ENCODE peak calls at places on chromosome 21, in seven cellular contexts. One of them, this sample, is unnamed.

GRCh38 chr21:40707271-40707670 is 139.7 kb downstream of the DSCAM start:
- DNase-seq in activated CD8-positive, alpha-beta memory T cell treated with anti-CD3 and anti-CD28 coated beads for 24 hours: no peak
- DNase-seq in HS-5: no peak
- DNase-seq in NCI-H510A treated with DMSO at 0.1 percent for 48 hours: no peak
- DNase-seq in heart left ventricle: no peak
- DNase-seq in substantia nigra: no peak
- DNase-seq in amygdala: no peak
- DNase-seq in this sample: no peak

GRCh38 chr21:43954896-43955295 is 57.2 kb upstream of the TRAPPC10 start:
- DNase-seq in activated CD8-positive, alpha-beta memory T cell treated with anti-CD3 and anti-CD28 coated beads for 24 hours: no peak
- DNase-seq in HS-5: no peak
- DNase-seq in NCI-H510A treated with DMSO at 0.1 percent for 48 hours: no peak
- DNase-seq in heart left ventricle: no peak
- DNase-seq in substantia nigra: no peak
- DNase-seq in amygdala: no peak
- DNase-seq in this sample: no peak

GRCh38 chr21:36120304-36120902 is 14.5 kb upstream of the CBR3 start:
- DNase-seq in activated CD8-positive, alpha-beta memory T cell treated with anti-CD3 and anti-CD28 coated beads for 24 hours: no peak
- DNase-seq in HS-5: no peak
- DNase-seq in NCI-H510A treated with DMSO at 0.1 percent for 48 hours: no peak
- DNase-seq in heart left ventricle: peak
- DNase-seq in substantia nigra: no peak
- DNase-seq in amygdala: no peak
- DNase-seq in this sample: peak

GRCh38 chr21:8988696-8989095 is 1532.7 kb upstream of the TPTE start:
- DNase-seq in activated CD8-positive, alpha-beta memory T cell treated with anti-CD3 and anti-CD28 coated beads for 24 hours: no peak
- DNase-seq in HS-5: no peak
- DNase-seq in NCI-H510A treated with DMSO at 0.1 percent for 48 hours: peak
- DNase-seq in heart left ventricle: no peak
- DNase-seq in substantia nigra: no peak
- DNase-seq in amygdala: no peak
- DNase-seq in this sample: no peak

GRCh38 chr21:42760361-42760970 is 107.0 kb downstream of the PDE9A start:
- DNase-seq in activated CD8-positive, alpha-beta memory T cell treated with anti-CD3 and anti-CD28 coated beads for 24 hours: no peak
- DNase-seq in HS-5: no peak
- DNase-seq in NCI-H510A treated with DMSO at 0.1 percent for 48 hours: no peak
- DNase-seq in heart left ventricle: no peak
- DNase-seq in substantia nigra: no peak
- DNase-seq in amygdala: no peak
- DNase-seq in this sample: no peak

GRCh38 chr21:42853621-42854020 is 25.7 kb downstream of the WDR4 start:
- DNase-seq in activated CD8-positive, alpha-beta memory T cell treated with anti-CD3 and anti-CD28 coated beads for 24 hours: no peak
- DNase-seq in HS-5: no peak
- DNase-seq in NCI-H510A treated with DMSO at 0.1 percent for 48 hours: no peak
- DNase-seq in heart left ventricle: no peak
- DNase-seq in substantia nigra: no peak
- DNase-seq in amygdala: no peak
- DNase-seq in this sample: no peak

GRCh38 chr21:41899431-41900202 is 20.5 kb upstream of the PRDM15 start:
- DNase-seq in activated CD8-positive, alpha-beta memory T cell treated with anti-CD3 and anti-CD28 coated beads for 24 hours: peak
- DNase-seq in HS-5: no peak
- DNase-seq in NCI-H510A treated with DMSO at 0.1 percent for 48 hours: no peak
- DNase-seq in heart left ventricle: no peak
- DNase-seq in substantia nigra: no peak
- DNase-seq in amygdala: no peak
- DNase-seq in this sample: no peak

GRCh38 chr21:29822064-29822463 is 117.7 kb downstream of the GRIK1 start:
- DNase-seq in activated CD8-positive, alpha-beta memory T cell treated with anti-CD3 and anti-CD28 coated beads for 24 hours: no peak
- DNase-seq in HS-5: no peak
- DNase-seq in NCI-H510A treated with DMSO at 0.1 percent for 48 hours: no peak
- DNase-seq in heart left ventricle: no peak
- DNase-seq in substantia nigra: no peak
- DNase-seq in amygdala: no peak
- DNase-seq in this sample: no peak

GRCh38 chr21:31911138-31911907 is 38.5 kb downstream of the HUNK start:
- DNase-seq in activated CD8-positive, alpha-beta memory T cell treated with anti-CD3 and anti-CD28 coated beads for 24 hours: peak
- DNase-seq in HS-5: peak
- DNase-seq in NCI-H510A treated with DMSO at 0.1 percent for 48 hours: no peak
- DNase-seq in heart left ventricle: no peak
- DNase-seq in substantia nigra: no peak
- DNase-seq in amygdala: no peak
- DNase-seq in this sample: no peak

GRCh38 chr21:37496972-37497371 is 130.4 kb downstream of the DYRK1A start:
- DNase-seq in activated CD8-positive, alpha-beta memory T cell treated with anti-CD3 and anti-CD28 coated beads for 24 hours: no peak
- DNase-seq in HS-5: no peak
- DNase-seq in NCI-H510A treated with DMSO at 0.1 percent for 48 hours: no peak
- DNase-seq in heart left ventricle: no peak
- DNase-seq in substantia nigra: no peak
- DNase-seq in amygdala: no peak
- DNase-seq in this sample: no peak

GRCh38 chr21:28489197-28489596 is 503.5 kb downstream of the LTN1 start:
- DNase-seq in activated CD8-positive, alpha-beta memory T cell treated with anti-CD3 and anti-CD28 coated beads for 24 hours: no peak
- DNase-seq in HS-5: no peak
- DNase-seq in NCI-H510A treated with DMSO at 0.1 percent for 48 hours: no peak
- DNase-seq in heart left ventricle: no peak
- DNase-seq in substantia nigra: no peak
- DNase-seq in amygdala: no peak
- DNase-seq in this sample: no peak

GRCh38 chr21:35150562-35151226 is 101.6 kb upstream of the RUNX1 start:
- DNase-seq in activated CD8-positive, alpha-beta memory T cell treated with anti-CD3 and anti-CD28 coated beads for 24 hours: no peak
- DNase-seq in HS-5: no peak
- DNase-seq in NCI-H510A treated with DMSO at 0.1 percent for 48 hours: no peak
- DNase-seq in heart left ventricle: no peak
- DNase-seq in substantia nigra: no peak
- DNase-seq in amygdala: no peak
- DNase-seq in this sample: no peak

GRCh38 chr21:45580181-45580575 is 37.9 kb upstream of the SLC19A1 start:
- DNase-seq in activated CD8-positive, alpha-beta memory T cell treated with anti-CD3 and anti-CD28 coated beads for 24 hours: peak
- DNase-seq in HS-5: no peak
- DNase-seq in NCI-H510A treated with DMSO at 0.1 percent for 48 hours: no peak
- DNase-seq in heart left ventricle: no peak
- DNase-seq in substantia nigra: no peak
- DNase-seq in amygdala: no peak
- DNase-seq in this sample: peak

GRCh38 chr21:28426545-28426944 is 566.1 kb downstream of the LTN1 start:
- DNase-seq in activated CD8-positive, alpha-beta memory T cell treated with anti-CD3 and anti-CD28 coated beads for 24 hours: no peak
- DNase-seq in HS-5: no peak
- DNase-seq in NCI-H510A treated with DMSO at 0.1 percent for 48 hours: no peak
- DNase-seq in heart left ventricle: no peak
- DNase-seq in substantia nigra: no peak
- DNase-seq in amygdala: no peak
- DNase-seq in this sample: no peak

GRCh38 chr21:45491623-45492022 is 50.6 kb downstream of the SLC19A1 start:
- DNase-seq in activated CD8-positive, alpha-beta memory T cell treated with anti-CD3 and anti-CD28 coated beads for 24 hours: no peak
- DNase-seq in HS-5: no peak
- DNase-seq in NCI-H510A treated with DMSO at 0.1 percent for 48 hours: no peak
- DNase-seq in heart left ventricle: no peak
- DNase-seq in substantia nigra: no peak
- DNase-seq in amygdala: no peak
- DNase-seq in this sample: no peak

GRCh38 chr21:34768326-34768725 is 99.5 kb downstream of the CLIC6 start:
- DNase-seq in activated CD8-positive, alpha-beta memory T cell treated with anti-CD3 and anti-CD28 coated beads for 24 hours: no peak
- DNase-seq in HS-5: no peak
- DNase-seq in NCI-H510A treated with DMSO at 0.1 percent for 48 hours: no peak
- DNase-seq in heart left ventricle: no peak
- DNase-seq in substantia nigra: no peak
- DNase-seq in amygdala: no peak
- DNase-seq in this sample: no peak

GRCh38 chr21:34910396-34910795 is 138.7 kb downstream of the RUNX1 start:
- DNase-seq in activated CD8-positive, alpha-beta memory T cell treated with anti-CD3 and anti-CD28 coated beads for 24 hours: peak
- DNase-seq in HS-5: no peak
- DNase-seq in NCI-H510A treated with DMSO at 0.1 percent for 48 hours: no peak
- DNase-seq in heart left ventricle: no peak
- DNase-seq in substantia nigra: peak
- DNase-seq in amygdala: peak
- DNase-seq in this sample: no peak

GRCh38 chr21:33734326-33734725 is 92.0 kb downstream of the ITSN1 start:
- DNase-seq in activated CD8-positive, alpha-beta memory T cell treated with anti-CD3 and anti-CD28 coated beads for 24 hours: no peak
- DNase-seq in HS-5: no peak
- DNase-seq in NCI-H510A treated with DMSO at 0.1 percent for 48 hours: no peak
- DNase-seq in heart left ventricle: no peak
- DNase-seq in substantia nigra: no peak
- DNase-seq in amygdala: no peak
- DNase-seq in this sample: no peak

GRCh38 chr21:36918291-36918690 is 48.2 kb downstream of the HLCS start:
- DNase-seq in activated CD8-positive, alpha-beta memory T cell treated with anti-CD3 and anti-CD28 coated beads for 24 hours: no peak
- DNase-seq in HS-5: no peak
- DNase-seq in NCI-H510A treated with DMSO at 0.1 percent for 48 hours: no peak
- DNase-seq in heart left ventricle: no peak
- DNase-seq in substantia nigra: no peak
- DNase-seq in amygdala: no peak
- DNase-seq in this sample: no peak

GRCh38 chr21:29114765-29115164 is 15.7 kb upstream of the MAP3K7CL start:
- DNase-seq in activated CD8-positive, alpha-beta memory T cell treated with anti-CD3 and anti-CD28 coated beads for 24 hours: no peak
- DNase-seq in HS-5: peak
- DNase-seq in NCI-H510A treated with DMSO at 0.1 percent for 48 hours: no peak
- DNase-seq in heart left ventricle: no peak
- DNase-seq in substantia nigra: no peak
- DNase-seq in amygdala: no peak
- DNase-seq in this sample: no peak

GRCh38 chr21:41868062-41868710 is 11.0 kb downstream of the PRDM15 start:
- DNase-seq in activated CD8-positive, alpha-beta memory T cell treated with anti-CD3 and anti-CD28 coated beads for 24 hours: no peak
- DNase-seq in HS-5: peak
- DNase-seq in NCI-H510A treated with DMSO at 0.1 percent for 48 hours: no peak
- DNase-seq in heart left ventricle: no peak
- DNase-seq in substantia nigra: no peak
- DNase-seq in amygdala: no peak
- DNase-seq in this sample: no peak

GRCh38 chr21:23384679-23385078 is 2222.6 kb downstream of the MRPL39 start:
- DNase-seq in activated CD8-positive, alpha-beta memory T cell treated with anti-CD3 and anti-CD28 coated beads for 24 hours: no peak
- DNase-seq in HS-5: no peak
- DNase-seq in NCI-H510A treated with DMSO at 0.1 percent for 48 hours: no peak
- DNase-seq in heart left ventricle: no peak
- DNase-seq in substantia nigra: no peak
- DNase-seq in amygdala: no peak
- DNase-seq in this sample: no peak

GRCh38 chr21:39116761-39117425 is 66.4 kb downstream of the PSMG1 start:
- DNase-seq in activated CD8-positive, alpha-beta memory T cell treated with anti-CD3 and anti-CD28 coated beads for 24 hours: peak
- DNase-seq in HS-5: no peak
- DNase-seq in NCI-H510A treated with DMSO at 0.1 percent for 48 hours: no peak
- DNase-seq in heart left ventricle: no peak
- DNase-seq in substantia nigra: no peak
- DNase-seq in amygdala: no peak
- DNase-seq in this sample: no peak

GRCh38 chr21:40049031-40049958 is 182.1 kb downstream of the PCP4 start:
- DNase-seq in activated CD8-positive, alpha-beta memory T cell treated with anti-CD3 and anti-CD28 coated beads for 24 hours: no peak
- DNase-seq in HS-5: no peak
- DNase-seq in NCI-H510A treated with DMSO at 0.1 percent for 48 hours: peak
- DNase-seq in heart left ventricle: no peak
- DNase-seq in substantia nigra: no peak
- DNase-seq in amygdala: no peak
- DNase-seq in this sample: no peak

GRCh38 chr21:38955495-38955894 is 149.8 kb downstream of the ETS2 start:
- DNase-seq in activated CD8-positive, alpha-beta memory T cell treated with anti-CD3 and anti-CD28 coated beads for 24 hours: no peak
- DNase-seq in HS-5: no peak
- DNase-seq in NCI-H510A treated with DMSO at 0.1 percent for 48 hours: no peak
- DNase-seq in heart left ventricle: peak
- DNase-seq in substantia nigra: no peak
- DNase-seq in amygdala: peak
- DNase-seq in this sample: peak

GRCh38 chr21:43712268-43712942 is 6.5 kb upstream of the PDXK start:
- DNase-seq in activated CD8-positive, alpha-beta memory T cell treated with anti-CD3 and anti-CD28 coated beads for 24 hours: no peak
- DNase-seq in HS-5: no peak
- DNase-seq in NCI-H510A treated with DMSO at 0.1 percent for 48 hours: peak
- DNase-seq in heart left ventricle: no peak
- DNase-seq in substantia nigra: no peak
- DNase-seq in amygdala: no peak
- DNase-seq in this sample: peak

GRCh38 chr21:26445440-26445839 is 127.6 kb downstream of the CYYR1 start:
- DNase-seq in activated CD8-positive, alpha-beta memory T cell treated with anti-CD3 and anti-CD28 coated beads for 24 hours: no peak
- DNase-seq in HS-5: no peak
- DNase-seq in NCI-H510A treated with DMSO at 0.1 percent for 48 hours: no peak
- DNase-seq in heart left ventricle: no peak
- DNase-seq in substantia nigra: no peak
- DNase-seq in amygdala: no peak
- DNase-seq in this sample: no peak

GRCh38 chr21:15449556-15449955 is 280.2 kb upstream of the USP25 start:
- DNase-seq in activated CD8-positive, alpha-beta memory T cell treated with anti-CD3 and anti-CD28 coated beads for 24 hours: no peak
- DNase-seq in HS-5: no peak
- DNase-seq in NCI-H510A treated with DMSO at 0.1 percent for 48 hours: no peak
- DNase-seq in heart left ventricle: no peak
- DNase-seq in substantia nigra: no peak
- DNase-seq in amygdala: no peak
- DNase-seq in this sample: no peak

GRCh38 chr21:26881504-26882228 is 36.5 kb upstream of the ADAMTS1 start:
- DNase-seq in activated CD8-positive, alpha-beta memory T cell treated with anti-CD3 and anti-CD28 coated beads for 24 hours: no peak
- DNase-seq in HS-5: peak
- DNase-seq in NCI-H510A treated with DMSO at 0.1 percent for 48 hours: no peak
- DNase-seq in heart left ventricle: no peak
- DNase-seq in substantia nigra: no peak
- DNase-seq in amygdala: no peak
- DNase-seq in this sample: no peak

GRCh38 chr21:36460866-36461265 is 19.1 kb downstream of the CLDN14 start:
- DNase-seq in activated CD8-positive, alpha-beta memory T cell treated with anti-CD3 and anti-CD28 coated beads for 24 hours: no peak
- DNase-seq in HS-5: no peak
- DNase-seq in NCI-H510A treated with DMSO at 0.1 percent for 48 hours: no peak
- DNase-seq in heart left ventricle: no peak
- DNase-seq in substantia nigra: no peak
- DNase-seq in amygdala: no peak
- DNase-seq in this sample: no peak

GRCh38 chr21:45895778-45896370 is 85.7 kb upstream of the COL6A1 start:
- DNase-seq in activated CD8-positive, alpha-beta memory T cell treated with anti-CD3 and anti-CD28 coated beads for 24 hours: no peak
- DNase-seq in HS-5: no peak
- DNase-seq in NCI-H510A treated with DMSO at 0.1 percent for 48 hours: no peak
- DNase-seq in heart left ventricle: peak
- DNase-seq in substantia nigra: no peak
- DNase-seq in amygdala: no peak
- DNase-seq in this sample: no peak

GRCh38 chr21:44006017-44006624 is 6.0 kb upstream of the TRAPPC10 start:
- DNase-seq in activated CD8-positive, alpha-beta memory T cell treated with anti-CD3 and anti-CD28 coated beads for 24 hours: no peak
- DNase-seq in HS-5: peak
- DNase-seq in NCI-H510A treated with DMSO at 0.1 percent for 48 hours: no peak
- DNase-seq in heart left ventricle: peak
- DNase-seq in substantia nigra: no peak
- DNase-seq in amygdala: no peak
- DNase-seq in this sample: no peak

GRCh38 chr21:26800455-26801454 is 44.5 kb downstream of the ADAMTS1 start:
- DNase-seq in activated CD8-positive, alpha-beta memory T cell treated with anti-CD3 and anti-CD28 coated beads for 24 hours: no peak
- DNase-seq in HS-5: no peak
- DNase-seq in NCI-H510A treated with DMSO at 0.1 percent for 48 hours: no peak
- DNase-seq in heart left ventricle: peak
- DNase-seq in substantia nigra: no peak
- DNase-seq in amygdala: no peak
- DNase-seq in this sample: no peak